ENCODE peak calls at places on chromosomes 12 and 14, in six cellular contexts. One of them, this sample, is unnamed.

GRCh38 chr12:8709124-8709830 is 11.5 kb downstream of the RIMKLB start:
- DNase-seq in mesenchymal stem cell: peak; percentile 38
- DNase-seq in IMR-90: no peak
- DNase-seq in H9: no peak
- DNase-seq in neuronal stem cell: no peak
- DNase-seq in H1: no peak
- DNase-seq in this sample: no peak

GRCh38 chr12:81332054-81332453 is 254.2 kb downstream of the ACSS3 start:
- DNase-seq in mesenchymal stem cell: no peak
- DNase-seq in IMR-90: no peak
- DNase-seq in H9: no peak
- DNase-seq in neuronal stem cell: no peak
- DNase-seq in H1: no peak
- DNase-seq in this sample: no peak

GRCh38 chr12:33223956-33224355 is 215.7 kb downstream of the SYT10 start:
- DNase-seq in mesenchymal stem cell: no peak
- DNase-seq in IMR-90: no peak
- DNase-seq in H9: no peak
- DNase-seq in neuronal stem cell: no peak
- DNase-seq in H1: no peak
- DNase-seq in this sample: no peak

GRCh38 chr12:14356147-14356546 is 9.3 kb upstream of the ATF7IP start:
- DNase-seq in mesenchymal stem cell: no peak
- DNase-seq in IMR-90: no peak
- DNase-seq in H9: no peak
- DNase-seq in neuronal stem cell: no peak
- DNase-seq in H1: no peak
- DNase-seq in this sample: no peak

GRCh38 chr12:107318554-107318803 is 225.1 kb upstream of the CRY1 start:
- DNase-seq in mesenchymal stem cell: no peak
- DNase-seq in IMR-90: no peak
- DNase-seq in H9: no peak
- DNase-seq in neuronal stem cell: no peak
- DNase-seq in H1: no peak
- DNase-seq in this sample: no peak

GRCh38 chr12:11497995-11498394 is 102.6 kb upstream of the PRB2 start:
- DNase-seq in mesenchymal stem cell: no peak
- DNase-seq in IMR-90: no peak
- DNase-seq in H9: no peak
- DNase-seq in neuronal stem cell: no peak
- DNase-seq in H1: no peak
- DNase-seq in this sample: no peak

GRCh38 chr12:38175538-38175937 is 141.0 kb upstream of the ALG10B start:
- DNase-seq in mesenchymal stem cell: no peak
- DNase-seq in IMR-90: no peak
- DNase-seq in H9: no peak
- DNase-seq in neuronal stem cell: no peak
- DNase-seq in H1: no peak
- DNase-seq in this sample: no peak

GRCh38 chr12:112812598-112813406 is 21.3 kb downstream of the RPH3A start:
- DNase-seq in mesenchymal stem cell: no peak
- DNase-seq in IMR-90: no peak
- DNase-seq in H9: no peak
- DNase-seq in neuronal stem cell: no peak
- DNase-seq in H1: no peak
- DNase-seq in this sample: peak; percentile 71

GRCh38 chr14:21205026-21205677 is 49.3 kb upstream of the OR5AU1 start:
- DNase-seq in mesenchymal stem cell: no peak
- DNase-seq in IMR-90: no peak
- DNase-seq in H9: no peak
- DNase-seq in neuronal stem cell: no peak
- DNase-seq in H1: no peak
- DNase-seq in this sample: no peak

GRCh38 chr12:104056419-104056972 is 6.5 kb upstream of the GLT8D2 start:
- DNase-seq in mesenchymal stem cell: no peak
- DNase-seq in IMR-90: peak; percentile 62
- DNase-seq in H9: no peak
- DNase-seq in neuronal stem cell: no peak
- DNase-seq in H1: no peak
- DNase-seq in this sample: no peak

GRCh38 chr14:33943081-33943480 is 7.8 kb downstream of the EGLN3 start:
- DNase-seq in mesenchymal stem cell: no peak
- DNase-seq in IMR-90: no peak
- DNase-seq in H9: no peak
- DNase-seq in neuronal stem cell: no peak
- DNase-seq in H1: no peak
- DNase-seq in this sample: no peak

GRCh38 chr12:89020121-89020480 is 332.2 kb downstream of the DUSP6 start:
- DNase-seq in mesenchymal stem cell: no peak
- DNase-seq in IMR-90: no peak
- DNase-seq in H9: no peak
- DNase-seq in neuronal stem cell: no peak
- DNase-seq in H1: no peak
- DNase-seq in this sample: no peak

GRCh38 chr14:90518941-90519256 is 122.1 kb downstream of the CALM1 start:
- DNase-seq in mesenchymal stem cell: peak; percentile 14
- DNase-seq in IMR-90: peak; percentile 11
- DNase-seq in H9: peak; percentile 68
- DNase-seq in neuronal stem cell: no peak
- DNase-seq in H1: no peak
- DNase-seq in this sample: peak; percentile 72

GRCh38 chr14:23138173-23138535 is 19.1 kb upstream of the CEBPE start:
- DNase-seq in mesenchymal stem cell: no peak
- DNase-seq in IMR-90: no peak
- DNase-seq in H9: no peak
- DNase-seq in neuronal stem cell: no peak
- DNase-seq in H1: no peak
- DNase-seq in this sample: no peak

GRCh38 chr14:106269029-106269428 is 742.6 kb downstream of the TMEM121 start:
- DNase-seq in mesenchymal stem cell: no peak
- DNase-seq in IMR-90: no peak
- DNase-seq in H9: no peak
- DNase-seq in neuronal stem cell: no peak
- DNase-seq in H1: no peak
- DNase-seq in this sample: no peak

GRCh38 chr12:68067762-68068376 is 78.6 kb downstream of the IFNG-AS1 start:
- DNase-seq in mesenchymal stem cell: no peak
- DNase-seq in IMR-90: no peak
- DNase-seq in H9: no peak
- DNase-seq in neuronal stem cell: no peak
- DNase-seq in H1: no peak
- DNase-seq in this sample: peak; percentile 57

GRCh38 chr12:47238665-47239064 is 158.9 kb upstream of the AMIGO2 start:
- DNase-seq in mesenchymal stem cell: peak; percentile 35
- DNase-seq in IMR-90: peak; percentile 54
- DNase-seq in H9: no peak
- DNase-seq in neuronal stem cell: no peak
- DNase-seq in H1: no peak
- DNase-seq in this sample: no peak

GRCh38 chr14:40936861-40937260 is 669.8 kb upstream of the LRFN5 start:
- DNase-seq in mesenchymal stem cell: no peak
- DNase-seq in IMR-90: no peak
- DNase-seq in H9: no peak
- DNase-seq in neuronal stem cell: no peak
- DNase-seq in H1: no peak
- DNase-seq in this sample: no peak

GRCh38 chr14:34997762-34998161 is 15.0 kb downstream of the SRP54 start:
- DNase-seq in mesenchymal stem cell: peak; percentile 24
- DNase-seq in IMR-90: no peak
- DNase-seq in H9: no peak
- DNase-seq in neuronal stem cell: peak; percentile 61
- DNase-seq in H1: no peak
- DNase-seq in this sample: peak; percentile 32

GRCh38 chr12:95204141-95204866 is 13.0 kb downstream of the FGD6 start:
- DNase-seq in mesenchymal stem cell: peak; percentile 92
- DNase-seq in IMR-90: peak; percentile 95
- DNase-seq in H9: peak; percentile 80
- DNase-seq in neuronal stem cell: no peak
- DNase-seq in H1: peak; percentile 53
- DNase-seq in this sample: peak; percentile 98

GRCh38 chr14:70186826-70187483 is 1.8 kb downstream of the SLC8A3 start:
- DNase-seq in mesenchymal stem cell: no peak
- DNase-seq in IMR-90: no peak
- DNase-seq in H9: peak; percentile 59
- DNase-seq in neuronal stem cell: no peak
- DNase-seq in H1: no peak
- DNase-seq in this sample: no peak

GRCh38 chr12:93127582-93128331 is 198.7 kb upstream of the EEA1 start:
- DNase-seq in mesenchymal stem cell: peak; percentile 86
- DNase-seq in IMR-90: peak; percentile 92
- DNase-seq in H9: peak; percentile 55
- DNase-seq in neuronal stem cell: no peak
- DNase-seq in H1: no peak
- DNase-seq in this sample: peak; percentile 67

GRCh38 chr12:52199294-52199920 is 7.6 kb upstream of the KRT80 start:
- DNase-seq in mesenchymal stem cell: no peak
- DNase-seq in IMR-90: no peak
- DNase-seq in H9: no peak
- DNase-seq in neuronal stem cell: no peak
- DNase-seq in H1: no peak
- DNase-seq in this sample: no peak
- H3K4me2 ChIP-seq in mesenchymal stem cell: no peak overlapping the region
- H3K4me2 ChIP-seq in IMR-90: no peak overlapping the region
- H3K4me2 ChIP-seq in H9: no peak overlapping the region
- H3K4me2 ChIP-seq in neuronal stem cell: no peak overlapping the region
- H3K4me2 ChIP-seq in H1: no peak overlapping the region
- H3K4me2 ChIP-seq in this sample: no peak overlapping the region

GRCh38 chr14:100840751-100841444 is 15.0 kb downstream of the MEG3 start:
- DNase-seq in mesenchymal stem cell: no peak
- DNase-seq in IMR-90: no peak
- DNase-seq in H9: no peak
- DNase-seq in neuronal stem cell: no peak
- DNase-seq in H1: no peak
- DNase-seq in this sample: no peak

GRCh38 chr14:100841445-100842403 is 15.8 kb downstream of the MEG3 start:
- DNase-seq in mesenchymal stem cell: no peak
- DNase-seq in IMR-90: no peak
- DNase-seq in H9: no peak
- DNase-seq in neuronal stem cell: no peak
- DNase-seq in H1: no peak
- DNase-seq in this sample: no peak

GRCh38 chr14:100839573-100840175 is 13.8 kb downstream of the MEG3 start:
- DNase-seq in mesenchymal stem cell: no peak
- DNase-seq in IMR-90: no peak
- DNase-seq in H9: no peak
- DNase-seq in neuronal stem cell: peak; percentile 59
- DNase-seq in H1: no peak
- DNase-seq in this sample: no peak

GRCh38 chr14:100838493-100839440 is 12.8 kb downstream of the MEG3 start:
- DNase-seq in mesenchymal stem cell: no peak
- DNase-seq in IMR-90: peak; percentile 52
- DNase-seq in H9: no peak
- DNase-seq in neuronal stem cell: peak; percentile 69
- DNase-seq in H1: no peak
- DNase-seq in this sample: peak; percentile 45

GRCh38 chr14:100840286-100840685 is 14.4 kb downstream of the MEG3 start:
- DNase-seq in mesenchymal stem cell: no peak
- DNase-seq in IMR-90: no peak
- DNase-seq in H9: no peak
- DNase-seq in neuronal stem cell: peak; percentile 90
- DNase-seq in H1: no peak
- DNase-seq in this sample: no peak
- H2BK15ac ChIP-seq in mesenchymal stem cell: no peak overlapping the region
- H2BK15ac ChIP-seq in IMR-90: no peak overlapping the region
- H2BK15ac ChIP-seq in H9: no peak overlapping the region
- H2BK15ac ChIP-seq in neuronal stem cell: no peak overlapping the region
- H2BK15ac ChIP-seq in H1: no peak overlapping the region
- H2BK15ac ChIP-seq in this sample: no peak overlapping the region

GRCh38 chr12:118751355-118751754 is 230.0 kb upstream of the SRRM4 start:
- DNase-seq in mesenchymal stem cell: no peak
- DNase-seq in IMR-90: no peak
- DNase-seq in H9: no peak
- DNase-seq in neuronal stem cell: no peak
- DNase-seq in H1: no peak
- DNase-seq in this sample: no peak

GRCh38 chr12:118748478-118749380 is 232.6 kb upstream of the SRRM4 start:
- DNase-seq in mesenchymal stem cell: no peak
- DNase-seq in IMR-90: no peak
- DNase-seq in H9: no peak
- DNase-seq in neuronal stem cell: no peak
- DNase-seq in H1: no peak
- DNase-seq in this sample: no peak

GRCh38 chr12:118750666-118751065 is 230.7 kb upstream of the SRRM4 start:
- DNase-seq in mesenchymal stem cell: no peak
- DNase-seq in IMR-90: no peak
- DNase-seq in H9: no peak
- DNase-seq in neuronal stem cell: no peak
- DNase-seq in H1: no peak
- DNase-seq in this sample: peak; percentile 37

GRCh38 chr12:118747771-118748170 is 233.6 kb upstream of the SRRM4 start:
- DNase-seq in mesenchymal stem cell: no peak
- DNase-seq in IMR-90: no peak
- DNase-seq in H9: no peak
- DNase-seq in neuronal stem cell: no peak
- DNase-seq in H1: no peak
- DNase-seq in this sample: no peak

DNA sequence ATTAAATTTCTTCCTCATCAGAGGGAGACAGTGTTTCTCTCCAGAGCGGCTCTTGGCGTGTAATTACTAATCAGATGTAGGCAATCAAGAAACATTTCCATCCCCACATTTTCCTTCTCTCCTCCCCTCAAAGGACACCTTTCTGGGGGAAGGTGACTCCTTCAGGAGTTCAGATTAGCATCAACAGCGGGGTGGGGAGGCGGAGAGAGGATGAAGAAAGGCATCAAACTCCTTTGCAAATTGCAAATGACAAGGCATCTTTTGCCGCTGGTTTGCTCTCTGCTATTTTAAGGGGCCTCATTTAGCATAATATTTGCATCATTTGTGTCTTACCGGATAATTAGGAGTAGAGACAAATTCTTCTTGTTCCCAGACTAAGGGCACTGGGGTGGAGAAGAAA is 231.7 kb upstream of the SRRM4 start:
- DNase-seq in mesenchymal stem cell: no peak
- DNase-seq in IMR-90: no peak
- DNase-seq in H9: no peak
- DNase-seq in neuronal stem cell: no peak
- DNase-seq in H1: no peak
- DNase-seq in this sample: no peak
- H4K8ac ChIP-seq in mesenchymal stem cell: no peak overlapping the region
- H4K8ac ChIP-seq in IMR-90: no peak overlapping the region
- H4K8ac ChIP-seq in H9: no peak overlapping the region
- H4K8ac ChIP-seq in neuronal stem cell: no peak overlapping the region
- H4K8ac ChIP-seq in H1: no peak overlapping the region
- H4K8ac ChIP-seq in this sample: no peak overlapping the region

DNA sequence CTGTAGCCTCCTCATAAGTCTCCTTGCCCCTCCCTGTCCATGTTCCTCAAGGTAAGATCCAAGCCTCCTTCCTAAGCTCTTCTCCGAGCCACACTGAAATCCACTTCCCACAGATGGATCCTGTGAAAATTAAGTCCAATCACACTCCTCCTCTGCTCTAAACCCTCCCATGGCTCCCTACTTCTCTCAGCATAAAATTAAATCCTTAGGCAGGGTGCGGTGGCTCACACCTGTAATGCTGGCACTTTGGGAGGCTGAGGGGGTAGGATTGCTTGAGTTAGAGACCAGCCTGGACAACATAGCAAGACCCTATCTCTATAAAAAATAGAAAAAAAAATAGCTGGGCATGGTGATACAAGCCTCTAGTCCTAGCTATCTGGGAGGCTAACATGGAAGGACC is 2.3 kb downstream of the PHETA1 start:
- DNase-seq in mesenchymal stem cell: no peak
- DNase-seq in IMR-90: no peak
- DNase-seq in H9: no peak
- DNase-seq in neuronal stem cell: no peak
- DNase-seq in H1: no peak
- DNase-seq in this sample: no peak
- H3K4me2 ChIP-seq in mesenchymal stem cell: no peak overlapping the region
- H3K4me2 ChIP-seq in IMR-90: no peak overlapping the region
- H3K4me2 ChIP-seq in H9: no peak overlapping the region
- H3K4me2 ChIP-seq in neuronal stem cell: no peak overlapping the region
- H3K4me2 ChIP-seq in H1: no peak overlapping the region
- H3K4me2 ChIP-seq in this sample: no peak overlapping the region